ENCODE peak calls at places on chromosomes 1 and 21, in ten cellular contexts. M is HFF-Myc, N is HuH-7.5, G is hepatocyte, I is hypothalamus, S is heart right ventricle, C is GM03348, X is coronary artery, T is NCI-H748 treated with DMSO at 0.1 percent for 48 hours, O is T-helper 2 cell. K is an unnamed sample.
A peak's percentile ranks its signal among the peaks of the same experiment; 100 is the strongest.

GRCh38 chr1:47378147-47378546 is 37.9 kb upstream of the FOXE3 start:
- DNase-seq in M (no peak), N (no peak), G (no peak), I (no peak), S (no peak), C (no peak), X (no peak), T (no peak), O (no peak), K (no peak)

GRCh38 chr1:71093938-71094337 is 13.1 kb upstream of the ZRANB2 start:
- DNase-seq in M (no peak), N (no peak), G (no peak), I (no peak), S (no peak), C (peak; percentile 31), X (no peak), T (no peak), O (no peak), K (no peak)

GRCh38 chr1:12433323-12434053 is 184.5 kb downstream of the DHRS3 start:
- DNase-seq in M (no peak), N (peak; percentile 19), G (peak; percentile 68), I (no peak), S (peak; percentile 67), C (no peak), X (peak; percentile 82), T (no peak), O (no peak), K (no peak)

GRCh38 chr1:32335951-32336867 is at the start of gene MARCKSL1:
- DNase-seq in M (no peak), N (peak; percentile 63), G (peak; percentile 89), I (peak; percentile 65), S (peak; percentile 84), C (peak; percentile 89), X (no peak), T (peak; percentile 23), O (peak; percentile 80), K (peak; percentile 78)

GRCh38 chr21:16522512-16522911 is 792.7 kb downstream of the USP25 start:
- DNase-seq in M (no peak), N (no peak), G (no peak), I (no peak), S (no peak), C (peak; percentile 25), X (no peak), T (no peak), O (no peak), K (no peak)

GRCh38 chr21:44370027-44370735 is 16.8 kb downstream of the TRPM2 start:
- DNase-seq in M (peak; percentile 29), N (peak; percentile 40), G (peak; percentile 78), I (no peak), S (no peak), C (no peak), X (peak; percentile 66), T (peak; percentile 16), O (no peak), K (peak; percentile 10)

GRCh38 chr1:161172776-161173376 is 4.4 kb downstream of the B4GALT3 start:
- DNase-seq in M (no peak), N (no peak), G (no peak), I (no peak), S (peak; percentile 54), C (peak; percentile 88), X (no peak), T (no peak), O (no peak), K (no peak)

GRCh38 chr1:219278288-219278687 is 104.6 kb downstream of the LYPLAL1 start:
- DNase-seq in M (no peak), N (no peak), G (no peak), I (no peak), S (no peak), C (no peak), X (no peak), T (no peak), O (no peak), K (no peak)

GRCh38 chr1:192904438-192904895 is 95.6 kb downstream of the RGS2 start:
- DNase-seq in M (peak; percentile 11), N (no peak), G (peak; percentile 16), I (no peak), S (no peak), C (peak; percentile 57), X (peak; percentile 78), T (no peak), O (no peak), K (no peak)

K was measured in NCI-H2227 treated with DMSO at 0.1 percent for 48 hours.